ENCODE peak calls at places on chromosomes 7 and 10, in five cellular contexts. P is AG09309, V is GM12865, F is epithelial cell of esophagus, C is A549. I is an unnamed sample.

GRCh38 chr10:688621-689426 is 644 bp downstream of the DIP2C start:
- DNase-seq in P (no peak), V (no peak), F (peak), C (peak), I (no peak)

GRCh38 chr10:121096617-121097431 is 245.7 kb downstream of the WDR11 start:
- DNase-seq in P (no peak), V (no peak), F (peak), C (no peak), I (no peak)

GRCh38 chr10:68151453-68151852 is 42.2 kb downstream of the MYPN start:
- DNase-seq in P (no peak), V (no peak), F (no peak), C (no peak), I (no peak)

GRCh38 chr7:130363156-130363847 is 17.0 kb upstream of the CPA1 start:
- DNase-seq in P (peak), V (peak), F (peak), C (peak), I (peak)

GRCh38 chr7:78734626-78735025 is 718.8 kb downstream of the MAGI2 start:
- DNase-seq in P (no peak), V (peak), F (peak), C (no peak), I (no peak)

GRCh38 chr10:17438583-17438982 is 15.8 kb downstream of the ST8SIA6 start:
- DNase-seq in P (no peak), V (no peak), F (no peak), C (no peak), I (no peak)

GRCh38 chr10:11138634-11139033 is 121.0 kb downstream of the CELF2 start:
- DNase-seq in P (no peak), V (no peak), F (no peak), C (no peak), I (no peak)

GRCh38 chr10:4770766-4771553 is 55.0 kb upstream of the AKR1E2 start:
- DNase-seq in P (peak), V (no peak), F (peak), C (peak), I (peak)

GRCh38 chr10:14878266-14879054 is at the start of gene SUV39H2:
- DNase-seq in P (peak), V (peak), F (peak), C (peak), I (peak)
- TF ChIP-seq CTCF in P (no peak), V (no peak), F (no peak), C (no peak), I (peak)

GRCh38 chr7:70700055-70700934 is 431.6 kb upstream of the GALNT17 start:
- DNase-seq in P (no peak), V (no peak), F (no peak), C (no peak), I (no peak)

GRCh38 chr7:70703785-70704184 is 428.2 kb upstream of the GALNT17 start:
- DNase-seq in P (no peak), V (no peak), F (no peak), C (no peak), I (no peak)

GRCh38 chr7:70698219-70698832 is 433.6 kb upstream of the GALNT17 start:
- DNase-seq in P (peak), V (peak), F (peak), C (peak), I (no peak)

GRCh38 chr7:70701487-70701886 is 430.5 kb upstream of the GALNT17 start:
- DNase-seq in P (no peak), V (no peak), F (peak), C (no peak), I (no peak)

GRCh38 chr7:70700935-70701425 is 431.0 kb upstream of the GALNT17 start:
- DNase-seq in P (no peak), V (no peak), F (no peak), C (no peak), I (no peak)
- H3K4me3 ChIP-seq in P (no peak), V (no peak), F (no peak), C (no peak), I (no peak)

DNA sequence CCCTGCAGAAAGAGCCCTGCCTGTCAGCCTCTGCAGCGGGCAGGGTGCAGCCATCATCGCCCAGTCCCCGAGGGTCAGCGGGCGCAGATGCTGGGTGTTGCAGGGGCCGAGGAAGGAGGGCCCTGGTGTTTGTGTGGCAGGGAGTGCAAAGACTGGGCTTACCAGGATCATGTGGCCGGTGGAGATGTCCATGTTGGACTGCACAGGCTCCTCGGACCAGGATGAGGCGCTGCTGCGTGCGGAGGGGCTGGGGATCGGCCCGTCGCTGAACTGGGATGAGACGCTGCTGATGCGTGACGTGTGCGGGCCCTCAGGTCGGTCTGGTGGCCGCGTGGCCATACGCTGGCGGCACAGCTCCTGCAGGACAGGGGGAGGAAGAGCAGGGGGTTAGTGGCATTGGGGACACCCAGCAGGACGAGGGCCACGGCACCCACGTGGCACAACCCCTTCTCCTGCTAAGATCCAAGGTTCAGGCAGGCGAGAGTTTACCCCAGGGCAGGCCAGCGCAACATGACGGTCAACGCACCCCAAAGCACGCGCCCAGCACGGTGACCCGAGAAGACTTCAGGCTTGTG is 319.5 kb downstream of the DNAJB6 start:
- DNase-seq in P (no peak), V (no peak), F (no peak), C (peak), I (no peak)
- TF ChIP-seq CTCF in P (no peak), V (no peak), F (no peak), C (no peak), I (no peak)

DNA sequence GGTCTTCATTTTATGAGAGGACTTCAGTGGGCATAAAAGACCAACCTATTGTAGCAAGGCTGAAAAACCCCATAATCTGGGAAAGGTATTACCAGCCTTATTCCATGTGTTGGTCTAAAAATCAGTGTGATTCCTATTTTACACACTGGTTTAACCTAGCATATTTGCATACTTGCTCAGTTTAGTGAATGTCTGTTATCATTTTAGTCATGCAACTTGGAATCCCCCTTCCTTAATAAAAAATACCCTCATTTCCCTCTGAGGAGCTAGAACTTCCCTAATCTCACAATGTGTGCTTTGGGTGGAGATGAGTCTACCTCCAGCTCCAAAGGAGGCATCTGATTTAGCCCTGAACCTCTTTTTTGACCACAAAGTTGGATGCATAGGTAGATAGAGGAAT is 312.8 kb upstream of the SORCS1 start:
- DNase-seq in P (no peak), V (peak), F (no peak), C (no peak), I (no peak)
- H3K4me3 ChIP-seq in P (no peak), V (peak), F (no peak), C (no peak), I (no peak)

GRCh38 chr10:34222359-34222758 is 592.7 kb downstream of the PARD3 start:
- DNase-seq in P (no peak), V (no peak), F (peak), C (no peak), I (no peak)
- TF ChIP-seq CTCF in P (no peak), V (no peak), F (no peak), C (no peak), I (no peak)

GRCh38 chr10:88835095-88835909 is 16.3 kb downstream of the ANKRD22 start:
- DNase-seq in P (peak), V (peak), F (peak), C (peak), I (peak)
- H3K4me3 ChIP-seq in P (no peak), V (no peak), F (no peak), C (no peak), I (no peak)

I was measured in BJ.